ENCODE peak calls at places on chromosomes 6 and 20, in four cellular contexts. E, D, L and W are unnamed samples.

GRCh38 chr6:45653117-45653883 is 275.6 kb upstream of the SUPT3H start:
- DNase-seq in D (no peak), L (no peak), E (no peak), W (no peak)

GRCh38 chr20:34293119-34293518 is 10.0 kb downstream of the AHCY start:
- DNase-seq in E (no peak), D (no peak), L (no peak), W (no peak)

GRCh38 chr6:15509335-15509933 is 153.4 kb downstream of the DTNBP1 start:
- DNase-seq in E (no peak), D (no peak), L (no peak), W (no peak)

GRCh38 chr6:21666788-21667681 is 73.5 kb downstream of the SOX4 start:
- DNase-seq in L (peak; percentile 76), D (no peak), E (no peak), W (no peak)

GRCh38 chr6:152651986-152652385 is 14.8 kb upstream of the SYNE1 start:
- DNase-seq in D (no peak), L (no peak), E (no peak), W (no peak)

GRCh38 chr20:44691424-44692423 is 23.4 kb upstream of the CCN5 start:
- DNase-seq in E (no peak), L (no peak), D (no peak), W (no peak)

GRCh38 chr6:87918461-87918941 is 129.1 kb upstream of the SPACA1 start:
- DNase-seq in L (no peak), D (no peak), E (no peak), W (no peak)

GRCh38 chr6:21953831-21954801 is 342.7 kb downstream of the PRL start:
- DNase-seq in D (no peak), E (no peak), L (peak; percentile 37), W (no peak)

GRCh38 chr6:3887150-3887700 is 38.1 kb downstream of the FAM50B start:
- DNase-seq in D (no peak), E (no peak), L (no peak), W (no peak)

GRCh38 chr6:154039231-154039842 is at the start of gene OPRM1:
- DNase-seq in E (peak; percentile 25), D (peak; percentile 5), L (no peak), W (no peak)

GRCh38 chr6:157980288-157981131 is 1.2 kb upstream of the SYNJ2 start:
- DNase-seq in E (peak; percentile 44), D (no peak), L (no peak), W (no peak)

GRCh38 chr6:17045581-17046322 is 56.1 kb upstream of the STMND1 start:
- DNase-seq in D (no peak), L (no peak), E (no peak), W (no peak)

GRCh38 chr6:90216081-90216977 is 80.3 kb downstream of the BACH2 start:
- DNase-seq in E (peak; percentile 58), D (no peak), L (no peak), W (no peak)

GRCh38 chr6:150689900-150690590 is 90.4 kb downstream of the PLEKHG1 start:
- DNase-seq in E (no peak), D (no peak), L (no peak), W (no peak)

GRCh38 chr6:101595276-101595675 is 201.8 kb downstream of the GRIK2 start:
- DNase-seq in D (no peak), L (no peak), E (no peak), W (no peak)

GRCh38 chr20:39524371-39524911 is 562.3 kb downstream of the DHX35 start:
- DNase-seq in D (no peak), E (no peak), L (no peak), W (no peak)

GRCh38 chr6:69097948-69098347 is 462.9 kb downstream of the ADGRB3 start:
- DNase-seq in L (no peak), E (no peak), D (no peak), W (no peak)

GRCh38 chr6:71531006-71531405 is 242.4 kb downstream of the OGFRL1 start:
- DNase-seq in L (no peak), D (no peak), E (no peak), W (no peak)

GRCh38 chr6:153325661-153326060 is 194.6 kb upstream of the RGS17 start:
- DNase-seq in L (no peak), E (no peak), D (no peak), W (no peak)

GRCh38 chr6:52377538-52378221 is 15.7 kb downstream of the PAQR8 start:
- DNase-seq in L (no peak), E (no peak), D (no peak), W (no peak)

GRCh38 chr20:34637245-34638185 is 39.4 kb downstream of the PIGU start:
- DNase-seq in E (no peak), L (no peak), D (no peak), W (no peak)

GRCh38 chr6:139868576-139868975 is 494.1 kb upstream of the CITED2 start:
- DNase-seq in L (no peak), D (no peak), E (no peak), W (no peak)

GRCh38 chr6:109869398-109870165 is 108.5 kb upstream of the GPR6 start:
- DNase-seq in L (no peak), E (no peak), D (no peak), W (no peak)